ENCODE peak calls at places on chromosome 16, in six cellular contexts. Y is T-helper 9 cell, W is NCI-H2171 treated with DMSO at 0.1 percent for 48 hours, Z is astrocyte of the cerebellum, Q is cardiac fibroblast, V is activated gamma-delta T cell treated with Interleukin-2 at 50 U/mL for 16 hours. T is an unnamed sample.

GRCh38 chr16:48381201-48381600 is 4.0 kb downstream of the SIAH1 start:
- DNase-seq in Z (no peak), Y (no peak), W (no peak), V (no peak), Q (no peak), T (no peak)

GRCh38 chr16:10256855-10257641 is 74.8 kb upstream of the GRIN2A start:
- DNase-seq in V (peak), Z (peak), Q (peak), Y (peak), W (peak), T (peak)

GRCh38 chr16:20676268-20676828 is 21.1 kb downstream of the ACSM1 start:
- DNase-seq in W (no peak), Z (no peak), Y (no peak), Q (peak), V (no peak), T (no peak)

GRCh38 chr16:69273009-69273408 is 38.1 kb upstream of the VPS4A start:
- DNase-seq in Z (peak), W (no peak), Y (no peak), Q (peak), V (no peak), T (no peak)

GRCh38 chr16:48949636-48950035 is 332.0 kb downstream of the CBLN1 start:
- DNase-seq in W (no peak), Y (no peak), V (no peak), Z (no peak), Q (peak), T (no peak)

GRCh38 chr16:2783581-2784375 is 3.6 kb downstream of the PRSS33 start:
- DNase-seq in Y (no peak), W (no peak), Q (no peak), Z (no peak), V (no peak), T (no peak)

GRCh38 chr16:75097941-75098897 is 18.4 kb downstream of the LDHD start:
- DNase-seq in Y (peak), V (peak), W (no peak), Z (no peak), Q (no peak), T (no peak)

GRCh38 chr16:49993579-49993978 is 31.4 kb upstream of the CNEP1R1 start:
- DNase-seq in W (no peak), Z (no peak), V (no peak), Y (no peak), Q (no peak), T (no peak)

GRCh38 chr16:18792836-18793433 is 2.8 kb upstream of the RPS15A start:
- DNase-seq in Z (no peak), Q (no peak), V (no peak), W (no peak), Y (no peak), T (no peak)

GRCh38 chr16:79181419-79181818 is 419.1 kb downstream of the MAF start:
- DNase-seq in Q (peak), W (no peak), Z (no peak), Y (no peak), V (no peak), T (no peak)

GRCh38 chr16:46757339-46758050 is 9.4 kb upstream of the MYLK3 start:
- DNase-seq in W (no peak), V (no peak), Q (peak), Z (no peak), Y (no peak), T (peak)

GRCh38 chr16:56903866-56904265 is 28.1 kb upstream of the HERPUD1 start:
- DNase-seq in Z (no peak), Y (no peak), W (no peak), Q (no peak), V (no peak), T (no peak)

GRCh38 chr16:57999971-58000705 is at the start of gene ZNF319:
- DNase-seq in Z (no peak), V (peak), W (no peak), Y (no peak), Q (no peak), T (no peak)

GRCh38 chr16:67548265-67549126 is 13.8 kb upstream of the CTCF start:
- DNase-seq in Q (no peak), Z (no peak), W (no peak), V (no peak), Y (no peak), T (no peak)

GRCh38 chr16:53632526-53632925 is 71.1 kb downstream of the RPGRIP1L start:
- DNase-seq in W (no peak), Z (no peak), Q (no peak), Y (no peak), V (no peak), T (no peak)

GRCh38 chr16:13781579-13782338 is 138.2 kb upstream of the ERCC4 start:
- DNase-seq in Y (no peak), Q (no peak), Z (no peak), V (no peak), W (no peak), T (no peak)

GRCh38 chr16:69917739-69918138 is 33.4 kb upstream of the CLEC18A start:
- DNase-seq in Z (peak), Y (no peak), Q (peak), V (no peak), W (no peak), T (peak)

GRCh38 chr16:52547834-52548215 is 882 bp upstream of the TOX3 start:
- DNase-seq in Z (no peak), W (no peak), V (no peak), Q (no peak), Y (no peak), T (no peak)

GRCh38 chr16:70789231-70789926 is 11.6 kb downstream of the VAC14 start:
- DNase-seq in V (no peak), Q (peak), W (no peak), Z (no peak), Y (no peak), T (peak)

GRCh38 chr16:9012848-9013507 is 49.3 kb upstream of the USP7 start:
- DNase-seq in Z (no peak), V (no peak), Y (no peak), Q (peak), W (peak), T (peak)

GRCh38 chr16:86072328-86073102 is 173.6 kb downstream of the IRF8 start:
- DNase-seq in W (peak), Q (peak), Z (peak), Y (no peak), V (peak), T (peak)

GRCh38 chr16:85612191-85612800 is 826 bp upstream of the GSE1 start:
- DNase-seq in V (peak), Y (peak), W (peak), Q (peak), Z (no peak), T (peak)

GRCh38 chr16:86662195-86662594 is 83.8 kb downstream of the FOXL1 start:
- DNase-seq in Z (no peak), W (no peak), Q (no peak), Y (no peak), V (no peak), T (no peak)

GRCh38 chr16:72876981-72877373 is 171.0 kb downstream of the ZFHX3 start:
- DNase-seq in Q (no peak), Z (no peak), Y (no peak), V (no peak), W (no peak), T (no peak)

GRCh38 chr16:66735891-66736290 is 15.5 kb downstream of the DYNC1LI2 start:
- DNase-seq in Q (no peak), Y (no peak), V (no peak), Z (no peak), W (no peak), T (no peak)

GRCh38 chr16:50316848-50317630 is 50.7 kb downstream of the ADCY7 start:
- DNase-seq in Y (no peak), V (no peak), W (no peak), Z (no peak), Q (no peak), T (no peak)

GRCh38 chr16:66921758-66922450 is 3.2 kb upstream of the CDH16 start:
- DNase-seq in Q (no peak), Z (no peak), W (no peak), V (no peak), Y (no peak), T (no peak)

GRCh38 chr16:84751947-84752346 is 52.1 kb downstream of the USP10 start:
- DNase-seq in Y (no peak), W (no peak), Q (no peak), Z (no peak), V (no peak), T (no peak)

GRCh38 chr16:3536271-3536671 is 35.5 kb downstream of the CLUAP1 start:
- DNase-seq in W (no peak), V (no peak), Z (peak), Q (peak), Y (no peak), T (no peak)

GRCh38 chr16:66801320-66802105 is at the start of gene TERB1:
- DNase-seq in W (no peak), Y (no peak), V (no peak), Q (no peak), Z (no peak), T (no peak)

GRCh38 chr16:57745768-57746167 is 10.2 kb downstream of the KATNB1 start:
- DNase-seq in Q (no peak), Z (no peak), Y (no peak), W (peak), V (no peak), T (no peak)

GRCh38 chr16:2162676-2163118 is 7.1 kb downstream of the TRAF7 start:
- DNase-seq in V (no peak), Q (no peak), Z (no peak), W (no peak), Y (no peak), T (peak)

GRCh38 chr16:31354394-31355291 is at the start of gene ITGAX:
- DNase-seq in Q (peak), Y (no peak), Z (no peak), V (peak), W (no peak), T (peak)

GRCh38 chr16:87057291-87057881 is 259.8 kb downstream of the C16orf95 start:
- DNase-seq in Q (no peak), Y (no peak), V (no peak), W (no peak), Z (no peak), T (no peak)

GRCh38 chr16:48374255-48374654 is 11.0 kb downstream of the SIAH1 start:
- DNase-seq in Z (no peak), Y (no peak), W (no peak), Q (no peak), V (no peak), T (no peak)

GRCh38 chr16:71479420-71479819 is 9.7 kb downstream of the ZNF19 start:
- DNase-seq in V (no peak), W (peak), Q (peak), Z (no peak), Y (no peak), T (peak)

GRCh38 chr16:9072806-9073341 is 18.6 kb upstream of the HAPSTR1 start:
- DNase-seq in V (no peak), Q (peak), W (no peak), Z (peak), Y (no peak), T (no peak)

T was measured in hepatocyte.